ENCODE peak calls at places on chromosomes 16 and 17, in six cellular contexts. Y is left ventricle myocardium inferior, H is adrenal gland, C is tibial artery, M is kidney, G is tibial nerve. O is an unnamed sample. For H3K9me3, the result is how much of the 10 kb centered on the place peaks cover.

GRCh38 chr16:85607796-85608514 is 5.2 kb upstream of the GSE1 start:
- DNase-seq in Y (no peak), G (no peak), C (no peak), H (no peak), M (peak), O (no peak)

GRCh38 chr16:52191533-52192134 is 355.3 kb downstream of the TOX3 start:
- DNase-seq in M (no peak), C (peak), G (peak), Y (peak), H (peak), O (peak)

GRCh38 chr16:89602952-89603590 is 10.4 kb upstream of the DPEP1 start:
- DNase-seq in C (no peak), M (no peak), Y (no peak), H (no peak), G (no peak), O (no peak)

GRCh38 chr16:1991135-1991551 is 1.4 kb downstream of the SYNGR3 start:
- DNase-seq in H (no peak), C (no peak), Y (no peak), G (no peak), M (no peak), O (no peak)

GRCh38 chr17:1558401-1558800 is 4.2 kb downstream of the PITPNA start:
- DNase-seq in H (no peak), M (no peak), Y (no peak), C (no peak), G (no peak), O (no peak)

GRCh38 chr17:44097110-44097810 is 26.2 kb downstream of the HDAC5 start:
- DNase-seq in C (no peak), H (no peak), G (no peak), Y (peak), M (no peak), O (peak)

GRCh38 chr17:57574040-57574513 is 171.0 kb downstream of the CCDC182 start:
- DNase-seq in G (peak), Y (peak), H (no peak), C (peak), M (no peak), O (peak)

GRCh38 chr16:70688266-70688742 is 2.5 kb upstream of the MTSS2 start:
- DNase-seq in H (no peak), M (peak), G (no peak), Y (peak), C (peak), O (peak)

GRCh38 chr16:23171234-23171948 is 11.2 kb upstream of the SCNN1G start:
- DNase-seq in M (no peak), C (no peak), Y (no peak), G (no peak), H (no peak), O (no peak)

GRCh38 chr16:1261131-1261917 is 5.5 kb downstream of the TPSD1 start:
- DNase-seq in C (no peak), H (no peak), Y (no peak), G (no peak), M (peak), O (no peak)

GRCh38 chr16:88657371-88657770 is 5.5 kb downstream of the MVD start:
- DNase-seq in M (no peak), C (no peak), G (no peak), H (no peak), Y (no peak), O (no peak)

GRCh38 chr17:74813793-74814192 is 37.6 kb upstream of the NAT9 start:
- DNase-seq in H (no peak), C (no peak), G (no peak), M (no peak), Y (no peak), O (no peak)

GRCh38 chr17:41777157-41777578 is 9.3 kb downstream of the JUP start:
- DNase-seq in Y (peak), G (no peak), H (no peak), M (peak), C (no peak), O (peak)
- TF ChIP-seq CTCF in Y (peak), G (no peak), H (no peak), M (peak), C (peak), O (peak)

GRCh38 chr17:28467456-28468025 is 5.9 kb upstream of the SLC13A2 start:
- DNase-seq in H (no peak), C (peak), M (no peak), G (no peak), Y (no peak), O (no peak)

GRCh38 chr17:28466001-28466400 is 7.4 kb upstream of the SLC13A2 start:
- DNase-seq in C (no peak), G (no peak), Y (no peak), M (no peak), H (no peak), O (no peak)

GRCh38 chr17:28468781-28469180 is 4.7 kb upstream of the SLC13A2 start:
- DNase-seq in Y (no peak), M (no peak), G (no peak), H (no peak), C (no peak), O (no peak)

GRCh38 chr17:28469376-28469775 is 4.1 kb upstream of the SLC13A2 start:
- DNase-seq in M (no peak), Y (no peak), G (no peak), C (peak), H (no peak), O (no peak)

GRCh38 chr17:28466521-28467048 is 6.9 kb upstream of the SLC13A2 start:
- DNase-seq in M (no peak), H (no peak), C (peak), G (no peak), Y (no peak), O (no peak)
- H3K9me3 ChIP-seq in M (under half), H (under half), C (under half), G (under half), Y (under half), O (under half)

GRCh38 chr17:28554565-28554964 is 2.1 kb upstream of the UNC119 start:
- DNase-seq in Y (no peak), M (peak), G (no peak), H (no peak), C (no peak), O (no peak)
- TF ChIP-seq CTCF in Y (no peak), M (no peak), G (no peak), H (no peak), C (no peak), O (no peak)

DNA sequence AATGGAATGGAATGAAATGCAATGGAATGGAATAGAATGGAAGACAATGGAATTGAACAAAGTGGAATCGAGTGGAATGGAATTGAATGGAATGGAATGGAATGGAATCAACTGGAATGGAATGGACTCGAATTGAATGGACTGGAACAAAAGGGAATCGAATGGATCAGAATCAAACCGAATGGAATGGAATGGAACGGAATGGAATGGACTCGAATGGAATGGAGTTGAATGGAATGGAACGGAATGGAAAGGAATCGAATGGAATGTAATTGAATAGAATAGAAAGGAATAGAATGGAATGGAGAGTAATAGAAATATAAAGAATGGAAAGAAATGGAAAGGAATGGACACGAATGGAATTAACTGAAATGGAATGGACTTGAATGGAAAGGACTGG is 475.2 kb upstream of the WSB1 start:
- DNase-seq in H (no peak), Y (no peak), M (no peak), G (no peak), C (no peak), O (no peak)
- H3K9me3 ChIP-seq in H (under half), Y (half or more), M (under half), G (under half), C (under half), O (under half)

GRCh38 chr17:76843703-76844484 is 24.3 kb upstream of the MGAT5B start:
- DNase-seq in C (no peak), H (no peak), G (no peak), Y (no peak), M (no peak), O (no peak)
- TF ChIP-seq CTCF in C (no peak), H (no peak), G (no peak), Y (no peak), M (no peak), O (no peak)

GRCh38 chr17:40427002-40427491 is 9.4 kb upstream of the TOP2A start:
- DNase-seq in C (peak), Y (no peak), M (no peak), G (no peak), H (no peak), O (no peak)
- H3K9me3 ChIP-seq in C (under half), Y (under half), M (under half), G (under half), H (under half), O (under half)

DNA sequence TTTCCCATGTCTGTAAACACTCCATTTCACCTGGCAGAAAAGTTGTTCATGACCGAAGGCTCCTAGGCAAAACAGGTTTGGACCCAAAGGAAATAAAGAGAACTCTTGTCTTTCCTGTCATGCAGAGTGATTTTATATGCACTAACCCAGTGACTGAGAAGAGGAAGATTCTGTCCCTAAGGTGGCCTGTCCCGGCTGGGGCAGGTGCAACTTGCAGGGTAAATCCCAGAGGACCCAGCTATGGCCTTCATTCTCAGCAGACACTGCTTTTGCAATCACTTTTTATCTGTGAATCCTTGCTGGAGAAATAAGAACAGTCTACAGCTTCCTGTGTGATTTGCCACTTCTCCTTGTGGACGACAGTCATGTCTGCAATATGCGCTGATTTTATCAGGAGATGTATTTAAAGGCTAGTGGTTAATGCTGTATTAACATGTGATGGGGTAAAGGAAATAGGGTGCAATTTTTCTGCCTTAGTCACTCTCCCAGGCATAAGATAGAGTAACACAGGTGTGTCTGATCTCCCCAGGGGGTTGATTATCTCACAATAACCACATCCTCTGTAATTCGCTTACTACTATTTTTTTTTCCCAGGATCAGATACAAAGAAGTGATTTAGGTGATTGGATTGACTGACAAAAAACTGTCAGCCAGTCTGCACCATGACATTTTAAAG is 696.8 kb upstream of the SOX9 start:
- DNase-seq in C (no peak), H (no peak), G (no peak), Y (no peak), M (no peak), O (no peak)
- TF ChIP-seq CTCF in C (no peak), H (no peak), G (no peak), Y (no peak), M (no peak), O (no peak)

O was measured in heart right ventricle.